ENCODE peak calls at places on chromosome 21, in four cellular contexts. Z, I, M and D are unnamed samples.
A peak's percentile ranks its signal among the peaks of the same experiment; 100 is the strongest.

GRCh38 chr21:32094792-32095191 is 184.1 kb downstream of the MIS18A start:
- DNase-seq in Z (no peak), I (no peak), M (no peak), D (no peak)

GRCh38 chr21:44282370-44282769 is 3.3 kb upstream of the AIRE start:
- DNase-seq in I (no peak), M (no peak), Z (no peak), D (peak; percentile 40)

GRCh38 chr21:26761174-26761915 is 83.9 kb downstream of the ADAMTS1 start:
- DNase-seq in I (no peak), Z (no peak), M (no peak), D (no peak)

GRCh38 chr21:18191139-18191538 is 53.5 kb upstream of the CHODL start:
- DNase-seq in I (no peak), Z (no peak), M (no peak), D (no peak)

GRCh38 chr21:41138711-41139110 is 29.2 kb upstream of the BACE2 start:
- DNase-seq in M (no peak), Z (no peak), I (no peak), D (no peak)

GRCh38 chr21:14545906-14546480 is at the start of gene SAMSN1:
- DNase-seq in M (peak; percentile 76), Z (peak; percentile 22), I (peak; percentile 34), D (peak; percentile 28)

GRCh38 chr21:29196664-29197052 is 66.2 kb downstream of the MAP3K7CL start:
- DNase-seq in I (no peak), Z (no peak), M (no peak), D (no peak)

GRCh38 chr21:15549671-15550070 is 180.1 kb upstream of the USP25 start:
- DNase-seq in I (no peak), M (no peak), Z (no peak), D (no peak)

GRCh38 chr21:31161157-31161556 is 122.9 kb upstream of the KRTAP19-8 start:
- DNase-seq in Z (no peak), M (no peak), I (no peak), D (no peak)

GRCh38 chr21:44294391-44295162 is 5.3 kb upstream of the PFKL start:
- DNase-seq in M (peak; percentile 45), I (peak; percentile 34), Z (no peak), D (no peak)

GRCh38 chr21:32463889-32464300 is 51.4 kb downstream of the EVA1C start:
- DNase-seq in M (no peak), I (no peak), Z (no peak), D (no peak)

GRCh38 chr21:25639922-25640670 is 1.0 kb downstream of the JAM2 start:
- DNase-seq in Z (no peak), I (no peak), M (peak; percentile 31), D (peak; percentile 35)

GRCh38 chr21:44931137-44931500 is 8.7 kb upstream of the SLX9 start:
- DNase-seq in Z (no peak), M (peak; percentile 79), I (no peak), D (no peak)

GRCh38 chr21:44535963-44536362 is 4.0 kb downstream of the KRTAP10-1 start:
- DNase-seq in I (no peak), M (no peak), Z (no peak), D (no peak)

GRCh38 chr21:45074818-45075605 is 632 bp downstream of the ADARB1 start:
- DNase-seq in M (no peak), Z (no peak), I (peak; percentile 26), D (peak; percentile 54)

GRCh38 chr21:44846201-44846484 is 27.3 kb downstream of the PTTG1IP start:
- DNase-seq in I (no peak), M (no peak), Z (no peak), D (no peak)

GRCh38 chr21:41130883-41131282 is 37.1 kb upstream of the BACE2 start:
- DNase-seq in M (no peak), Z (no peak), I (no peak), D (no peak)

GRCh38 chr21:38804617-38805281 is 980 bp upstream of the ETS2 start:
- DNase-seq in M (peak; percentile 48), Z (no peak), I (peak; percentile 84), D (peak; percentile 90)

GRCh38 chr21:25313891-25314646 is 293.2 kb downstream of the MRPL39 start:
- DNase-seq in I (no peak), Z (no peak), M (no peak), D (no peak)

GRCh38 chr21:15058718-15059316 is 6.0 kb downstream of the NRIP1 start:
- DNase-seq in M (no peak), I (no peak), Z (no peak), D (no peak)

GRCh38 chr21:46605759-46606426 is 1.0 kb upstream of the S100B start:
- DNase-seq in M (peak; percentile 59), I (peak; percentile 45), Z (no peak), D (no peak)

GRCh38 chr21:14582934-14583628 is 37.0 kb upstream of the SAMSN1 start:
- DNase-seq in I (no peak), M (no peak), Z (no peak), D (no peak)

GRCh38 chr21:44800103-44800502 is 1.5 kb downstream of the UBE2G2 start:
- DNase-seq in Z (no peak), M (no peak), I (peak; percentile 38), D (no peak)

GRCh38 chr21:44262338-44263048 is 796 bp upstream of the DNMT3L start:
- DNase-seq in Z (no peak), I (no peak), M (no peak), D (no peak)

GRCh38 chr21:29218749-29219148 is 80.0 kb upstream of the BACH1 start:
- DNase-seq in Z (no peak), M (no peak), I (no peak), D (no peak)

GRCh38 chr21:32457360-32457840 is 44.9 kb downstream of the EVA1C start:
- DNase-seq in I (peak; percentile 72), M (no peak), Z (no peak), D (peak; percentile 68)

GRCh38 chr21:41411449-41412089 is 14.5 kb upstream of the MX1 start:
- DNase-seq in I (peak; percentile 74), Z (no peak), M (no peak), D (no peak)

GRCh38 chr21:41147096-41147978 is 20.6 kb upstream of the BACE2 start:
- DNase-seq in I (no peak), Z (no peak), M (no peak), D (no peak)

GRCh38 chr21:27429612-27430361 is 462.9 kb upstream of the ADAMTS5 start:
- DNase-seq in I (no peak), Z (no peak), M (no peak), D (no peak)

GRCh38 chr21:39029086-39029772 is 154.0 kb downstream of the PSMG1 start:
- DNase-seq in Z (no peak), I (no peak), M (no peak), D (no peak)

GRCh38 chr21:28066051-28066450 is 926.6 kb downstream of the LTN1 start:
- DNase-seq in M (no peak), Z (no peak), I (no peak), D (no peak)

GRCh38 chr21:38822754-38823374 is 17.1 kb downstream of the ETS2 start:
- DNase-seq in M (no peak), Z (no peak), I (no peak), D (no peak)

GRCh38 chr21:45080232-45080631 is 5.9 kb downstream of the ADARB1 start:
- DNase-seq in I (no peak), Z (no peak), M (no peak), D (no peak)

GRCh38 chr21:30044447-30045064 is 104.8 kb upstream of the GRIK1 start:
- DNase-seq in I (no peak), M (no peak), Z (no peak), D (no peak)

GRCh38 chr21:43938751-43939442 is 73.2 kb upstream of the TRAPPC10 start:
- DNase-seq in I (peak; percentile 83), Z (peak; percentile 13), M (peak; percentile 92), D (peak; percentile 85)

DNA sequence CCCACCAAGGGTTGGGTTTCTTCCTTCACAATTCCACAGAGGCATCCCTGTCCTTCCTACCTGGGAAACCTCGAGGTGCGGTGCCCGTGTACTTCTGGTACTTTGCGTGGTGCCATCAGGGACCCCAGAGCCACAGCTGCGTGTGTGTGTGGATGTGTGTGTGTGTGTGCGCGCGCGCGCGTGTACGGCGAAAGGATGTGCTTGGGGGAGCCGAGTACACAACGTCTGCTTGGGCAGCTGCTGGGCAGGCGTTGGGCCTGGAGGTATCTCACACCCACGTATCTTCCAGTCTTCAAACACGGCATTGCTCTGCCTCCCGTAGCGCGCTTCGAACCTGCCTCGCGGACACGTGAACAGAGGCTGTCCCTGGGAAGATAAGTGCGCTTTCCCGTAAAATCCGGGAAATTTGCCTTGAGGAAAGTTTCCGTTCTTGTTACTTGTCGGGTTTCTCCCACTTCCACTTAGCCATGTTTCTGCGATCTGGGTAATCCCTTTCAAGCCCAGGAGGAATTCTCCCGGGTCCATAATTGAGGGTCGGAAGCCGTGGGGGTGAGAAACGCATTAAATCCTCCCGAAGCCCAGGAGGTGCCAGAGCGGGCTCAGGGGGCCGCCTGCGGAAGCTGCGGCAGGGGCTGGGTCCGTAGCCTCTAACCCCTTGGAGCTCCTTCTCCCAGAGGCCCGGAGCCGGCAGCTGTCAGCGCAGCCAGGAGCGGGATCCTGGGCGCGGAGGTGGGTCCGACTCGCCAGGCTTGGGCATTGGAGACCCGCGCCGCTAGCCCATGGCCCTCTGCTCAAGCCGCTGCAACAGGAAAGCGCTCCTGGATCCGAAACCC is 2.1 kb upstream of the SIM2 start:
- DNase-seq in I (no peak), Z (no peak), M (no peak), D (no peak)
- TF ChIP-seq POLR2A in I (no peak), Z (no peak), M (no peak), D (no peak)

DNA sequence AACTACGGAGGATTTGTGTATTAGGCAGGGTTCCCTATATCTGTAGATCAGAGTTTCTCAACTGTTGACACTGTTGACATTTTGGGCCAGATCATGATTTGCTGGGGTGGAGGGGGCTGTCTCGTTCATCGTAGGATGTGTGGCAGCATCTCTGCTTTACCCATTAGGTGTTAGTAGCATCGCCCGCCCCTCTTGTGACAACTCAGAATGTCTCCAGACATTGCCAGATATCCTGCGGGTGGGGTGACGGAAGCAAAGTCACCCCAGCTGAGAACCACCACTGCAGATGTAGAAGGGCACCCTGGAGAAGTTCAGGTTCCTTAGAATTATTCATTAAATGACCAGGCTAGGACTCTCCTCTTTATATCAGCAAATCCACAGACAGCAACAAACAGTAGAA is 125.9 kb downstream of the CLIC6 start:
- DNase-seq in I (no peak), M (no peak), Z (no peak), D (no peak)
- H3K27ac ChIP-seq in I (peak overlapping the region; percentile 72), M (peak overlapping the region; percentile 69), Z (peak overlapping the region; percentile 90), D (peak overlapping the region; percentile 45)

DNA sequence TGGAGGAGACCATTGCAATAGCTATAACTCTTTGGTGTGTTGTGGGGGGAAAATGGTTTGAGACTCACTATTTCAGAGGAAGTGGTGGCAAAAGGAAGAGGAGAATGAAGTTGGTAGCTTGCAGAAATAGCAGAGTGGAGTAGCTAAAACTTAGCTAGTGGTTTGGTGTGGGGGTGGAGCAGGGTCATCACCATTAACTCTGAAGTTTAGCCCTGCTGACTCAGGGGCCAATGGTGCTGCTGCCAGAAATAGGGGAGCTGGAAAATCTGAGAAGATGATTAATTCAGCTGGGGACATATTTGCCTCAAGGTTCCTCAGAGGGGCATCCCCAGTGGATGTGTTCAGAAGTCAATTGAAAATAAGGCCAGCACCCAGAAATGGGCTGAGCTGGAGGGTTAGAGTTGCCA is 65.4 kb downstream of the RUNX1 start:
- DNase-seq in I (no peak), Z (no peak), M (no peak), D (no peak)
- H3K4me3 ChIP-seq in I (no peak overlapping the region), Z (no peak overlapping the region), M (no peak overlapping the region), D (no peak overlapping the region)

GRCh38 chr21:42840411-42841155 is 38.8 kb downstream of the WDR4 start:
- DNase-seq in M (no peak), I (no peak), Z (no peak), D (no peak)
- TF ChIP-seq POLR2A in M (no peak), I (no peak), Z (no peak), D (no peak)